ENCODE peak calls at places on chromosomes 1 and 21, in eight cellular contexts. Q is esophagus squamous epithelium; F is stimulated activated CD8-positive, alpha-beta memory T cell treated with anti-CD3 and anti-CD28 coated beads, Interleukin-2, amount 100 ng/mL, for 1 hour; Z is neural progenitor cell; I is astrocyte of the spinal cord; U is RWPE1; S is NCI-H1105 treated with DMSO at 0.1 percent for 48 hours; B is stimulated activated CD4-positive, alpha-beta T cell treated with anti-CD3 and anti-CD28 coated beads, Interleukin-4, amount 100 ng/mL, for 24 hours. H is an unnamed sample.

GRCh38 chr21:28671549-28672195 is 321.0 kb downstream of the LTN1 start:
- DNase-seq in U (no peak), F (no peak), Q (no peak), I (no peak), S (no peak), Z (no peak), B (no peak), H (no peak)

GRCh38 chr21:42174173-42174572 is 44.8 kb upstream of the ABCG1 start:
- DNase-seq in U (no peak), B (no peak), F (no peak), Q (no peak), S (no peak), Z (no peak), I (no peak), H (no peak)

GRCh38 chr1:243855616-243856318 is 5.7 kb upstream of the AKT3 start:
- DNase-seq in F (no peak), U (no peak), B (no peak), Q (no peak), I (no peak), Z (peak; percentile 25), S (no peak), H (no peak)

GRCh38 chr1:178713270-178713669 is 11.8 kb upstream of the RALGPS2 start:
- DNase-seq in S (no peak), Q (no peak), U (no peak), F (no peak), B (no peak), Z (no peak), I (no peak), H (no peak)

GRCh38 chr1:101203812-101204540 is 32.8 kb upstream of the S1PR1 start:
- DNase-seq in S (peak; percentile 97), U (no peak), B (no peak), Q (no peak), Z (peak; percentile 15), F (no peak), I (peak; percentile 16), H (peak; percentile 35)

GRCh38 chr1:246280551-246280950 is 226.5 kb downstream of the SMYD3 start:
- DNase-seq in U (no peak), F (no peak), Q (no peak), S (peak; percentile 14), Z (no peak), I (peak; percentile 46), B (no peak), H (no peak)

GRCh38 chr1:197917813-197918646 is 858 bp downstream of the LHX9 start:
- DNase-seq in I (no peak), S (no peak), Z (peak; percentile 64), B (no peak), Q (no peak), F (no peak), U (no peak), H (no peak)

GRCh38 chr1:229258031-229258850 is 12.7 kb upstream of the RAB4A start:
- DNase-seq in I (peak; percentile 63), F (peak; percentile 36), U (peak; percentile 61), S (peak; percentile 31), Q (no peak), Z (peak; percentile 86), B (peak; percentile 70), H (peak; percentile 73)

GRCh38 chr1:107966550-107966949 is 1.6 kb upstream of the VAV3 start:
- DNase-seq in I (no peak), U (no peak), B (no peak), S (no peak), Z (no peak), F (no peak), Q (no peak), H (no peak)

GRCh38 chr1:71660417-71660816 is 579.6 kb upstream of the ZRANB2 start:
- DNase-seq in B (no peak), Z (no peak), U (no peak), F (no peak), S (no peak), Q (no peak), I (peak; percentile 68), H (no peak)

GRCh38 chr1:2347409-2347785 is 44.0 kb downstream of the MORN1 start:
- DNase-seq in B (no peak), S (no peak), F (no peak), Q (no peak), Z (no peak), U (no peak), I (no peak), H (no peak)

GRCh38 chr1:108533351-108534083 is 26.4 kb upstream of the EEIG2 start:
- DNase-seq in Z (no peak), Q (no peak), U (no peak), B (peak; percentile 21), I (no peak), S (no peak), F (no peak), H (no peak)

GRCh38 chr1:106962591-106962990 is 93.9 kb upstream of the PRMT6 start:
- DNase-seq in B (no peak), F (no peak), Z (no peak), S (no peak), U (no peak), Q (no peak), I (peak; percentile 51), H (no peak)

GRCh38 chr1:234933475-234933874 is 195.2 kb downstream of the TOMM20 start:
- DNase-seq in F (no peak), Z (no peak), B (no peak), I (peak; percentile 71), U (no peak), Q (no peak), S (no peak), H (no peak)

GRCh38 chr1:9166289-9167235 is 37.7 kb upstream of the GPR157 start:
- DNase-seq in Q (no peak), Z (no peak), B (no peak), S (no peak), I (peak; percentile 94), F (no peak), U (no peak), H (no peak)

GRCh38 chr1:68120136-68120791 is 69.8 kb upstream of the DIRAS3 start:
- DNase-seq in U (peak; percentile 59), Q (no peak), Z (peak; percentile 72), F (no peak), S (peak; percentile 67), B (peak; percentile 39), I (peak; percentile 87), H (peak; percentile 46)

GRCh38 chr1:234851450-234852438 is 241.8 kb upstream of the IRF2BP2 start:
- DNase-seq in U (no peak), F (no peak), I (peak; percentile 25), Z (no peak), S (no peak), B (no peak), Q (no peak), H (no peak)

GRCh38 chr21:31921079-31921478 is 48.3 kb downstream of the HUNK start:
- DNase-seq in Z (no peak), B (no peak), F (no peak), S (no peak), Q (no peak), I (no peak), U (no peak), H (no peak)

GRCh38 chr1:119827010-119827409 is 15.8 kb upstream of the REG4 start:
- DNase-seq in S (peak; percentile 4), U (peak; percentile 14), F (no peak), Q (no peak), B (no peak), I (no peak), Z (peak; percentile 23), H (no peak)

GRCh38 chr21:16912075-16912474 is 600.8 kb upstream of the CXADR start:
- DNase-seq in S (no peak), Q (no peak), I (peak; percentile 53), F (no peak), Z (no peak), B (no peak), U (no peak), H (no peak)

GRCh38 chr1:10843697-10844096 is 47.3 kb upstream of the CASZ1 start:
- DNase-seq in S (no peak), Q (no peak), F (no peak), I (no peak), B (no peak), U (no peak), Z (no peak), H (no peak)

GRCh38 chr1:56472860-56473259 is 106.5 kb downstream of the PLPP3 start:
- DNase-seq in B (no peak), Q (no peak), Z (no peak), F (no peak), I (no peak), S (no peak), U (no peak), H (no peak)

GRCh38 chr1:117341123-117341522 is 26.1 kb upstream of the MAN1A2 start:
- DNase-seq in B (no peak), Z (peak; percentile 16), S (no peak), U (no peak), Q (no peak), F (no peak), I (no peak), H (no peak)

GRCh38 chr21:44817914-44818635 is at the start of gene SUMO3:
- DNase-seq in U (peak; percentile 87), Q (no peak), I (peak; percentile 73), B (peak; percentile 80), S (peak; percentile 55), F (peak; percentile 73), Z (peak; percentile 88), H (peak; percentile 93)

GRCh38 chr1:34547043-34547674 is 207.7 kb upstream of the GJB5 start:
- DNase-seq in B (no peak), Z (peak; percentile 63), U (no peak), I (no peak), F (no peak), S (no peak), Q (no peak), H (no peak)

GRCh38 chr1:25808481-25809244 is 8.7 kb downstream of the SELENON start:
- DNase-seq in F (no peak), I (no peak), Q (no peak), S (no peak), Z (no peak), B (no peak), U (no peak), H (no peak)

GRCh38 chr1:102595106-102595505 is 513.2 kb downstream of the COL11A1 start:
- DNase-seq in B (no peak), F (no peak), Z (no peak), I (no peak), S (no peak), U (no peak), Q (no peak), H (no peak)

GRCh38 chr1:53511933-53512806 is 53.0 kb downstream of the DMRTB1 start:
- DNase-seq in Z (no peak), U (no peak), S (peak; percentile 75), Q (no peak), I (peak; percentile 91), B (no peak), F (no peak), H (no peak)

GRCh38 chr1:229943148-229943714 is 123.8 kb upstream of the GALNT2 start:
- DNase-seq in Q (no peak), I (no peak), Z (no peak), S (no peak), F (no peak), B (no peak), U (no peak), H (no peak)

GRCh38 chr1:109882288-109883245 is 28.1 kb upstream of the CSF1 start:
- DNase-seq in U (no peak), Q (no peak), S (no peak), F (no peak), I (no peak), B (no peak), Z (no peak), H (no peak)

GRCh38 chr1:56249244-56249643 is 330.1 kb downstream of the PLPP3 start:
- DNase-seq in B (no peak), F (no peak), U (no peak), S (no peak), I (no peak), Z (no peak), Q (no peak), H (no peak)

GRCh38 chr1:9490605-9491339 is 48.5 kb upstream of the SLC25A33 start:
- DNase-seq in I (peak; percentile 78), Z (peak; percentile 88), B (peak; percentile 88), Q (peak; percentile 16), S (peak; percentile 61), U (peak; percentile 71), F (peak; percentile 70), H (peak; percentile 21)

GRCh38 chr1:230191079-230191478 is 124.0 kb downstream of the GALNT2 start:
- DNase-seq in B (no peak), Z (no peak), I (peak; percentile 58), S (no peak), U (no peak), Q (no peak), F (no peak), H (no peak)